ENCODE peak calls at places on chromosome 9, in eight cellular contexts. K is OCI-LY7, Q is fibroblast of lung, Y is mucosa of descending colon, I is prostate gland, R is pancreas, L is tibial artery, P is left ventricle myocardium inferior. S is an unnamed sample.

GRCh38 chr9:137575382-137575724 is 3.4 kb downstream of the DPH7 start:
- DNase-seq in L (no peak), I (no peak), Y (no peak), R (no peak), P (no peak), Q (peak; percentile 19), K (peak; percentile 33), S (no peak)

GRCh38 chr9:129164246-129164930 is 13.7 kb downstream of the IER5L start:
- DNase-seq in K (no peak), Y (peak; percentile 72), Q (peak; percentile 83), L (peak; percentile 72), R (no peak), I (peak; percentile 63), P (no peak), S (no peak)

GRCh38 chr9:38108326-38108725 is 39.3 kb upstream of the SHB start:
- DNase-seq in K (no peak), Q (no peak), P (no peak), L (no peak), Y (no peak), R (no peak), I (no peak), S (no peak)

GRCh38 chr9:118961857-118962256 is 407.4 kb downstream of the BRINP1 start:
- DNase-seq in R (no peak), Q (no peak), P (no peak), I (no peak), K (no peak), L (no peak), Y (no peak), S (no peak)

GRCh38 chr9:120711354-120711753 is 2.9 kb downstream of the MEGF9 start:
- DNase-seq in L (no peak), K (no peak), I (no peak), P (no peak), Q (peak; percentile 6), R (no peak), Y (no peak), S (no peak)

GRCh38 chr9:1198085-1198484 is 147.9 kb downstream of the DMRT2 start:
- DNase-seq in Y (no peak), I (no peak), K (no peak), P (no peak), L (no peak), R (no peak), Q (peak; percentile 28), S (no peak)

GRCh38 chr9:98523231-98523901 is 185.4 kb downstream of the GABBR2 start:
- DNase-seq in L (no peak), P (no peak), Y (no peak), R (no peak), K (no peak), I (no peak), Q (peak; percentile 45), S (no peak)

GRCh38 chr9:21812415-21812814 is 10.0 kb downstream of the MTAP start:
- DNase-seq in I (no peak), K (no peak), L (no peak), Q (no peak), P (no peak), R (no peak), Y (no peak), S (no peak)

GRCh38 chr9:92728831-92729734 is 35.5 kb downstream of the BICD2 start:
- DNase-seq in L (no peak), Q (no peak), P (no peak), I (no peak), Y (peak; percentile 1), R (peak; percentile 39), K (peak; percentile 91), S (peak; percentile 63)

DNA sequence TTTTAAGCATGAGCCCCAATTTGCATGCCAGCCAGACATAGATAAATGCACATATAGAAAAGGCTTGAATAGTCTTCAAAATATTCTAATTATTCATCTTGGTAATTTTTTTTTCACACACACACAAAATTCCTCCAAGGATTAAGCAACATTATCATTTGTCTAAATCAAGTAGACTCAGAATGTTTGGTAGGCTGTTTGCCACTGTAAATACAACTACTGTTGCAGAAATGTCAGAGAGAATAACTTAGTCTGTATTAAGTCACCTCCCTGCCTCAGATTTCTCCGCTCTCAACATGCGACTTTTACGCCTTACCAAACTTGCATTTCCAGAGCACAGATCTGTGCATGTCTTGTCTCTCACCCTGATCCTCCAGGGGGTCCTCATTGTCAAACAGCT is 265.6 kb upstream of the C9orf72 start:
- DNase-seq in K (no peak), I (no peak), P (no peak), R (no peak), Q (no peak), Y (no peak), L (no peak), S (no peak)
- H3K4me1 ChIP-seq in K (no peaks in the 10 kb centered on the region), I (no peaks in the 10 kb centered on the region), P (no peaks in the 10 kb centered on the region), R (no peaks in the 10 kb centered on the region), Q (no peaks in the 10 kb centered on the region), Y (no peaks in the 10 kb centered on the region), L (no peaks in the 10 kb centered on the region), S (no peaks in the 10 kb centered on the region)

GRCh38 chr9:86902606-86903460 is 44.5 kb downstream of the GAS1 start:
- DNase-seq in Q (no peak), P (no peak), K (no peak), I (no peak), L (no peak), R (no peak), Y (no peak), S (peak; percentile 78)
- H3K4me1 ChIP-seq in Q (no peaks in the 10 kb centered on the region), P (peaks cover 6% of the 10 kb centered on the region), K (no peaks in the 10 kb centered on the region), I (no peaks in the 10 kb centered on the region), L (no peaks in the 10 kb centered on the region), R (no peaks in the 10 kb centered on the region), Y (no peaks in the 10 kb centered on the region), S (no peaks in the 10 kb centered on the region)

GRCh38 chr9:111926421-111926875 is 29.8 kb downstream of the UGCG start:
- DNase-seq in P (peak; percentile 34), I (no peak), K (peak; percentile 91), L (peak; percentile 48), R (no peak), Q (peak; percentile 68), Y (peak; percentile 47), S (peak; percentile 70)

GRCh38 chr9:111925017-111925770 is 28.6 kb downstream of the UGCG start:
- DNase-seq in R (no peak), Q (no peak), K (peak; percentile 30), P (no peak), I (no peak), L (no peak), Y (no peak), S (no peak)

GRCh38 chr9:111924281-111924680 is 27.7 kb downstream of the UGCG start:
- DNase-seq in Y (no peak), L (no peak), Q (no peak), I (no peak), R (no peak), K (no peak), P (no peak), S (no peak)

GRCh38 chr9:111928342-111928720 is 31.7 kb downstream of the UGCG start:
- DNase-seq in Q (no peak), Y (no peak), K (no peak), P (no peak), R (no peak), I (no peak), L (no peak), S (no peak)

DNA sequence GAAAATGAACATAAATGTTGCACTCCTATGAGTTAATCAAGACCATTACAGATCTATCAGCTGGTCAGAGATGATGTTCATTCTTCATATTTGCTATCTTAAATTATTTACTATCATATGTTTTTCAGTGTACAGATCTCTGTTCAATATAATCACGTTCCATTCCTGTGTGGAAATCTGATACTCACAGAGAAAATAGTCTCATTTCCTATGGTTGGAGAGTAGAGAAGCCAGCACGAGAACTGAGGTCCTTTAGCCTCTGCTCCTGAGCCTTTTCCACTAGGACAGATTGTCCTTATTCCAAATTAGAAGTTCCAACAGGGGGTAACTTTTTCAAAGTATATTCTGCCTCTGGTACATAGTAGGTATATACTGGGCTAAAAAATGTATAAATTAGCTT is 29.2 kb downstream of the UGCG start:
- DNase-seq in Q (no peak), L (no peak), R (no peak), Y (no peak), P (no peak), K (no peak), I (no peak), S (no peak)
- H3K4me1 ChIP-seq in Q (peaks cover 19% of the 10 kb centered on the region), L (no peaks in the 10 kb centered on the region), R (peaks cover 29% of the 10 kb centered on the region), Y (no peaks in the 10 kb centered on the region), P (peaks cover 43% of the 10 kb centered on the region), K (peaks cover 71% of the 10 kb centered on the region), I (no peaks in the 10 kb centered on the region), S (peaks cover 45% of the 10 kb centered on the region)

GRCh38 chr9:136339173-136339957 is 12.0 kb downstream of the GPSM1 start:
- DNase-seq in L (peak; percentile 49), R (peak; percentile 94), P (peak; percentile 72), K (peak; percentile 73), I (peak; percentile 51), Y (peak; percentile 85), Q (peak; percentile 63), S (peak; percentile 96)
- H3K4me1 ChIP-seq in L (peaks cover 11% of the 10 kb centered on the region), R (peaks cover 14% of the 10 kb centered on the region), P (peaks cover 49% of the 10 kb centered on the region), K (no peaks in the 10 kb centered on the region), I (no peaks in the 10 kb centered on the region), Y (peaks cover 11% of the 10 kb centered on the region), Q (peaks cover 5% of the 10 kb centered on the region), S (peaks cover 18% of the 10 kb centered on the region)

GRCh38 chr9:35114921-35115341 is 731 bp downstream of the ATOSB start:
- DNase-seq in K (peak; percentile 68), Y (peak; percentile 78), L (peak; percentile 78), R (peak; percentile 60), P (peak; percentile 80), I (no peak), Q (no peak), S (no peak)
- H3K4me1 ChIP-seq in K (peaks cover 43% of the 10 kb centered on the region), Y (peaks cover 38% of the 10 kb centered on the region), L (peaks cover 48% of the 10 kb centered on the region), R (peaks cover 15% of the 10 kb centered on the region), P (peaks cover 67% of the 10 kb centered on the region), I (peaks cover 15% of the 10 kb centered on the region), Q (peaks cover 26% of the 10 kb centered on the region), S (peaks cover 66% of the 10 kb centered on the region)

GRCh38 chr9:35650341-35651158 is at the start of gene SIT1:
- DNase-seq in Q (no peak), I (no peak), P (no peak), Y (no peak), K (peak; percentile 82), L (no peak), R (peak; percentile 55), S (peak; percentile 50)
- H3K4me1 ChIP-seq in Q (peaks cover 5% of the 10 kb centered on the region), I (peaks cover 4% of the 10 kb centered on the region), P (peaks cover 13% of the 10 kb centered on the region), Y (peaks cover 21% of the 10 kb centered on the region), K (peaks cover 66% of the 10 kb centered on the region), L (peaks cover 4% of the 10 kb centered on the region), R (no peaks in the 10 kb centered on the region), S (peaks cover 43% of the 10 kb centered on the region)